ENCODE peak calls at places on chromosomes 1 and 21, in four cellular contexts. H, O, P and B are unnamed samples.

GRCh38 chr1:225426395-225427248 is 1.2 kb downstream of the LBR start:
- DNase-seq in O (peak; percentile 44), H (no peak), P (peak; percentile 39), B (peak; percentile 45)

GRCh38 chr1:241542199-241542907 is 10.2 kb downstream of the KMO start:
- DNase-seq in P (no peak), H (no peak), O (no peak), B (peak; percentile 85)

GRCh38 chr1:13583592-13583963 is at the start of gene PDPN:
- DNase-seq in O (peak; percentile 42), P (peak; percentile 47), H (peak; percentile 43), B (peak; percentile 29)

GRCh38 chr1:19758227-19758830 is 41.4 kb downstream of the TMCO4 start:
- DNase-seq in H (no peak), O (peak; percentile 72), P (peak; percentile 58), B (peak; percentile 76)

GRCh38 chr1:89525169-89525855 is 683 bp downstream of the LRRC8B start:
- DNase-seq in P (no peak), H (peak; percentile 26), O (no peak), B (peak; percentile 36)

GRCh38 chr1:23963617-23964234 is 4.1 kb downstream of the PNRC2 start:
- DNase-seq in H (no peak), O (no peak), P (peak; percentile 16), B (no peak)

GRCh38 chr1:83849191-83850061 is 149.5 kb downstream of the TTLL7 start:
- DNase-seq in P (no peak), H (no peak), O (no peak), B (peak; percentile 60)

GRCh38 chr21:26969971-26970725 is 3.3 kb upstream of the ADAMTS5 start:
- DNase-seq in H (no peak), P (no peak), O (no peak), B (no peak)

GRCh38 chr1:25858906-25859789 is at the start of gene AUNIP:
- DNase-seq in P (peak; percentile 89), O (peak; percentile 85), H (peak; percentile 83), B (peak; percentile 88)

GRCh38 chr1:233631810-233632375 is 18.0 kb downstream of the KCNK1 start:
- DNase-seq in O (no peak), H (no peak), P (no peak), B (no peak)

GRCh38 chr1:23483327-23484252 is at the start of gene ASAP3:
- DNase-seq in O (peak; percentile 23), H (peak; percentile 37), P (peak; percentile 63), B (peak; percentile 24)

GRCh38 chr1:40980068-40980452 is 564 bp downstream of the CTPS1 start:
- DNase-seq in P (no peak), O (no peak), H (no peak), B (no peak)

GRCh38 chr1:85330206-85330605 is 53.8 kb upstream of the BCL10 start:
- DNase-seq in P (peak; percentile 95), O (peak; percentile 97), H (no peak), B (peak; percentile 72)

GRCh38 chr1:33312413-33312749 is 8.5 kb downstream of the A3GALT2 start:
- DNase-seq in H (no peak), P (no peak), O (no peak), B (no peak)

GRCh38 chr1:240387036-240387435 is 224.9 kb downstream of the GREM2 start:
- DNase-seq in H (no peak), P (no peak), O (no peak), B (no peak)

GRCh38 chr1:55214214-55214902 is 806 bp downstream of the USP24 start:
- DNase-seq in P (no peak), H (peak; percentile 53), O (no peak), B (no peak)

GRCh38 chr1:30162565-30162964 is 560.8 kb downstream of the MATN1 start:
- DNase-seq in P (no peak), H (no peak), O (no peak), B (no peak)

GRCh38 chr1:92511541-92511940 is 24.8 kb upstream of the GFI1 start:
- DNase-seq in H (no peak), P (no peak), O (no peak), B (no peak)

GRCh38 chr1:7379445-7379971 is 391.6 kb upstream of the VAMP3 start:
- DNase-seq in O (peak; percentile 37), P (peak; percentile 80), H (no peak), B (peak; percentile 80)

GRCh38 chr1:67537647-67538018 is 107.4 kb upstream of the SERBP1 start:
- DNase-seq in H (no peak), O (no peak), P (no peak), B (no peak)

GRCh38 chr1:181479137-181479745 is 4.1 kb upstream of the CACNA1E start:
- DNase-seq in P (peak; percentile 73), O (peak; percentile 71), H (no peak), B (peak; percentile 78)

GRCh38 chr1:61050541-61051454 is 31.6 kb upstream of the NFIA start:
- DNase-seq in H (peak; percentile 46), P (peak; percentile 21), O (peak; percentile 15), B (no peak)

GRCh38 chr1:24123611-24124010 is 11.7 kb upstream of the MYOM3 start:
- DNase-seq in O (no peak), H (no peak), P (no peak), B (no peak)

GRCh38 chr1:206684478-206685255 is at the start of gene MAPKAPK2:
- DNase-seq in H (peak; percentile 77), O (peak; percentile 68), P (peak; percentile 69), B (peak; percentile 74)

GRCh38 chr21:29208666-29209059 is 78.2 kb downstream of the MAP3K7CL start:
- DNase-seq in P (peak; percentile 89), H (no peak), O (peak; percentile 96), B (peak; percentile 27)

GRCh38 chr1:178520803-178521202 is 7.9 kb downstream of the TEX35 start:
- DNase-seq in O (no peak), P (no peak), H (no peak), B (no peak)

GRCh38 chr1:244057474-244058385 is 6.6 kb downstream of the ZBTB18 start:
- DNase-seq in O (no peak), H (no peak), P (no peak), B (no peak)
- H3K4me3 ChIP-seq in O (no peak overlapping the region), H (no peak overlapping the region), P (no peak overlapping the region), B (no peak overlapping the region)

DNA sequence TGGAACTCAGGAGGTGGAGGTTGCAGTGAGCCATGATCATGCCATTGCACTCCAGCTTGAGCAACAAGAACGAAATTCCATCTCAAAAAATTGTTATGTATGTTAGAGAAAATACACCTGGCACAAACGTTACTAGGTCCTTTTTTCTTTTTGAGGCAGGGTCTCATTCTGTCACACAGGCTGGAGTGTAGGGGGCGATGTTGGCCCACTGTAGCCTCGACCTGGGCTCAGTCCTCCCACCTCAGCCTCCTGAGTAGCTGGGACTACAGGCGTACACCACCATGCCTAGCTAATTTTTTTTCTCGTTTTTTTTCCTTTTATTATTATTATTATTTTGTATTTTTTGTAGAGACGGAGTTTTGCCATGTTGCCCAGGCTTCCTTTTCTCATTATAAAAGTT is 4.4 kb downstream of the HAX1 start:
- DNase-seq in P (no peak), H (no peak), O (no peak), B (no peak)
- TF ChIP-seq CTCF in P (peak; percentile 33), H (no peak), O (peak; percentile 39), B (peak; percentile 27)

GRCh38 chr1:145994391-145995120 is 1.8 kb downstream of the TXNIP start:
- DNase-seq in P (no peak), O (no peak), H (peak; percentile 15), B (peak; percentile 49)

GRCh38 chr1:145993618-145994390 is 2.6 kb downstream of the TXNIP start:
- DNase-seq in P (no peak), O (no peak), H (no peak), B (no peak)

GRCh38 chr1:145992502-145992936 is 3.9 kb downstream of the TXNIP start:
- DNase-seq in O (no peak), P (no peak), H (peak; percentile 20), B (no peak)

GRCh38 chr1:145991799-145992412 is 4.5 kb downstream of the TXNIP start:
- DNase-seq in H (no peak), P (no peak), O (no peak), B (peak; percentile 40)

GRCh38 chr1:145992958-145993617 is 3.3 kb downstream of the TXNIP start:
- DNase-seq in H (no peak), P (no peak), O (no peak), B (no peak)
- H3K4me3 ChIP-seq in H (peak overlapping the region; percentile 68), P (peak overlapping the region; percentile 98), O (peak overlapping the region; percentile 77), B (peak overlapping the region; percentile 99)

GRCh38 chr1:205664399-205665108 is 15.8 kb downstream of the SLC45A3 start:
- DNase-seq in H (no peak), P (peak; percentile 40), O (peak; percentile 22), B (peak; percentile 69)

GRCh38 chr1:205663286-205663994 is 16.9 kb downstream of the SLC45A3 start:
- DNase-seq in O (no peak), P (no peak), H (no peak), B (no peak)

GRCh38 chr1:205666372-205667166 is 13.7 kb downstream of the SLC45A3 start:
- DNase-seq in O (no peak), P (no peak), H (no peak), B (no peak)

GRCh38 chr1:205662791-205663190 is 17.5 kb downstream of the SLC45A3 start:
- DNase-seq in P (no peak), O (no peak), H (no peak), B (no peak)

DNA sequence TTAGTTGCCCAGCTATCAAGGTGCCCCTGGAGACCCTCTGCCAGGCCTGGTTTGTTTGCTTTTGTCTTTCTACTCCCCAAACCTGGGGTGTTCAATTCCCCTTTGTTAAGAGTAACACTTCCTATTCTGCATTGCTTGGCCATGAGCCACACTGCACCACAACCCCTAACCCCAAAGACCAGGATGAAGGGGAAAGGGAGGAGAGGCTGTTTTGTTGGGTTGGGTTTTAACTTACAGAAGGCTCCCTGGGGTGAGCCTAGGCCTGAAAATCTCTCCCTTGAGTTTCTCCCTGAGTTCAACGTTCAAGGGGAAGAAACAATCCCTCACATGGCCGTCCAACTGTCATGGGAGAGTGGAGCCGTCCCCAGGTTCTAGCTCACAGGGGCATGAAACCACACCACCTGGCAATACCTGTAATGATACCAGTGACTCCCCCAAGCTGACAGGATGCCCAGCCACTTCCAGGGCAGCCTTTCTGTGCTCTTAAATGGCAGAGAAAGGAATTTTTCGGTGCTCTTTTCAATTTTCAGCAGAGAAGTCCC is 15.0 kb downstream of the SLC45A3 start:
- DNase-seq in P (no peak), O (no peak), H (no peak), B (no peak)
- TF ChIP-seq CTCF in P (no peak), O (no peak), H (no peak), B (no peak)

GRCh38 chr1:230105754-230106625 is 39.0 kb downstream of the GALNT2 start:
- DNase-seq in O (peak; percentile 94), P (peak; percentile 92), H (no peak), B (peak; percentile 83)
- H3K4me3 ChIP-seq in O (no peak overlapping the region), P (no peak overlapping the region), H (no peak overlapping the region), B (no peak overlapping the region)